ENCODE peak calls at places on chromosomes 13 and 19, in eight cellular contexts. One of them, this sample, is unnamed. For H3K4me1, the result is how much of the 10 kb centered on the place peaks cover.

GRCh38 chr19:18269336-18269735 is 4.9 kb downstream of the IQCN start:
- DNase-seq in SK-N-SH: no peak
- DNase-seq in endothelial cell of umbilical vein: no peak
- DNase-seq in sigmoid colon: no peak
- DNase-seq in GM23338: no peak
- DNase-seq in suprapubic skin: no peak
- DNase-seq in HepG2: no peak
- DNase-seq in prostate gland: no peak
- DNase-seq in this sample: no peak

GRCh38 chr19:56120371-56121179 is 520 bp downstream of the ZNF787 start:
- DNase-seq in SK-N-SH: peak
- DNase-seq in suprapubic skin: peak
- DNase-seq in GM23338: peak
- DNase-seq in endothelial cell of umbilical vein: peak
- DNase-seq in sigmoid colon: peak
- DNase-seq in prostate gland: peak
- DNase-seq in HepG2: peak
- DNase-seq in this sample: peak

GRCh38 chr13:75512253-75512652 is 25.4 kb downstream of the COMMD6 start:
- DNase-seq in HepG2: no peak
- DNase-seq in prostate gland: no peak
- DNase-seq in SK-N-SH: no peak
- DNase-seq in GM23338: no peak
- DNase-seq in endothelial cell of umbilical vein: no peak
- DNase-seq in sigmoid colon: no peak
- DNase-seq in suprapubic skin: no peak
- DNase-seq in this sample: no peak

GRCh38 chr13:23631676-23632622 is 61.7 kb downstream of the TNFRSF19 start:
- DNase-seq in suprapubic skin: no peak
- DNase-seq in sigmoid colon: no peak
- DNase-seq in SK-N-SH: no peak
- DNase-seq in GM23338: no peak
- DNase-seq in prostate gland: no peak
- DNase-seq in HepG2: peak
- DNase-seq in endothelial cell of umbilical vein: no peak
- DNase-seq in this sample: no peak

GRCh38 chr13:72141845-72142470 is 275.0 kb upstream of the DACH1 start:
- DNase-seq in prostate gland: peak
- DNase-seq in sigmoid colon: no peak
- DNase-seq in suprapubic skin: no peak
- DNase-seq in GM23338: no peak
- DNase-seq in SK-N-SH: no peak
- DNase-seq in HepG2: no peak
- DNase-seq in endothelial cell of umbilical vein: peak
- DNase-seq in this sample: no peak

GRCh38 chr19:10289836-10290438 is at the start of gene ICAM5:
- DNase-seq in HepG2: no peak
- DNase-seq in SK-N-SH: no peak
- DNase-seq in suprapubic skin: no peak
- DNase-seq in GM23338: peak
- DNase-seq in sigmoid colon: no peak
- DNase-seq in prostate gland: no peak
- DNase-seq in endothelial cell of umbilical vein: no peak
- DNase-seq in this sample: peak

GRCh38 chr13:48230541-48230940 is 2.5 kb upstream of the ITM2B start:
- DNase-seq in HepG2: no peak
- DNase-seq in prostate gland: no peak
- DNase-seq in sigmoid colon: no peak
- DNase-seq in SK-N-SH: no peak
- DNase-seq in endothelial cell of umbilical vein: no peak
- DNase-seq in GM23338: no peak
- DNase-seq in suprapubic skin: no peak
- DNase-seq in this sample: no peak

GRCh38 chr19:1608414-1609391 is 3.4 kb upstream of the UQCR11 start:
- DNase-seq in GM23338: peak
- DNase-seq in HepG2: no peak
- DNase-seq in endothelial cell of umbilical vein: no peak
- DNase-seq in suprapubic skin: no peak
- DNase-seq in SK-N-SH: peak
- DNase-seq in prostate gland: no peak
- DNase-seq in sigmoid colon: no peak
- DNase-seq in this sample: peak

GRCh38 chr13:111330211-111330610 is 9.8 kb downstream of the TEX29 start:
- DNase-seq in sigmoid colon: no peak
- DNase-seq in SK-N-SH: no peak
- DNase-seq in prostate gland: peak
- DNase-seq in suprapubic skin: no peak
- DNase-seq in HepG2: no peak
- DNase-seq in endothelial cell of umbilical vein: no peak
- DNase-seq in GM23338: no peak
- DNase-seq in this sample: no peak

GRCh38 chr13:34044660-34045080 is 226.7 kb downstream of the RFC3 start:
- DNase-seq in GM23338: no peak
- DNase-seq in endothelial cell of umbilical vein: peak
- DNase-seq in suprapubic skin: no peak
- DNase-seq in prostate gland: peak
- DNase-seq in sigmoid colon: no peak
- DNase-seq in HepG2: no peak
- DNase-seq in SK-N-SH: no peak
- DNase-seq in this sample: no peak

GRCh38 chr13:105272660-105273631 is 1262.5 kb downstream of the EFNB2 start:
- DNase-seq in endothelial cell of umbilical vein: no peak
- DNase-seq in GM23338: no peak
- DNase-seq in suprapubic skin: no peak
- DNase-seq in HepG2: no peak
- DNase-seq in SK-N-SH: no peak
- DNase-seq in sigmoid colon: no peak
- DNase-seq in prostate gland: no peak
- DNase-seq in this sample: peak

GRCh38 chr19:18999016-18999758 is 34.1 kb downstream of the SUGP2 start:
- DNase-seq in endothelial cell of umbilical vein: peak
- DNase-seq in SK-N-SH: no peak
- DNase-seq in prostate gland: no peak
- DNase-seq in GM23338: no peak
- DNase-seq in sigmoid colon: no peak
- DNase-seq in suprapubic skin: no peak
- DNase-seq in HepG2: no peak
- DNase-seq in this sample: no peak

GRCh38 chr19:23698711-23699520 is 11.9 kb upstream of the ZNF675 start:
- DNase-seq in HepG2: no peak
- DNase-seq in sigmoid colon: no peak
- DNase-seq in prostate gland: no peak
- DNase-seq in GM23338: peak
- DNase-seq in suprapubic skin: no peak
- DNase-seq in SK-N-SH: peak
- DNase-seq in endothelial cell of umbilical vein: no peak
- DNase-seq in this sample: no peak

GRCh38 chr19:18771328-18772242 is 19.5 kb downstream of the COMP start:
- DNase-seq in suprapubic skin: no peak
- DNase-seq in SK-N-SH: no peak
- DNase-seq in HepG2: peak
- DNase-seq in prostate gland: no peak
- DNase-seq in GM23338: peak
- DNase-seq in sigmoid colon: no peak
- DNase-seq in endothelial cell of umbilical vein: no peak
- DNase-seq in this sample: no peak

GRCh38 chr13:72839831-72840426 is 58.0 kb downstream of the PIBF1 start:
- DNase-seq in prostate gland: peak
- DNase-seq in suprapubic skin: no peak
- DNase-seq in GM23338: peak
- DNase-seq in SK-N-SH: peak
- DNase-seq in endothelial cell of umbilical vein: peak
- DNase-seq in HepG2: peak
- DNase-seq in sigmoid colon: no peak
- DNase-seq in this sample: peak

DNA sequence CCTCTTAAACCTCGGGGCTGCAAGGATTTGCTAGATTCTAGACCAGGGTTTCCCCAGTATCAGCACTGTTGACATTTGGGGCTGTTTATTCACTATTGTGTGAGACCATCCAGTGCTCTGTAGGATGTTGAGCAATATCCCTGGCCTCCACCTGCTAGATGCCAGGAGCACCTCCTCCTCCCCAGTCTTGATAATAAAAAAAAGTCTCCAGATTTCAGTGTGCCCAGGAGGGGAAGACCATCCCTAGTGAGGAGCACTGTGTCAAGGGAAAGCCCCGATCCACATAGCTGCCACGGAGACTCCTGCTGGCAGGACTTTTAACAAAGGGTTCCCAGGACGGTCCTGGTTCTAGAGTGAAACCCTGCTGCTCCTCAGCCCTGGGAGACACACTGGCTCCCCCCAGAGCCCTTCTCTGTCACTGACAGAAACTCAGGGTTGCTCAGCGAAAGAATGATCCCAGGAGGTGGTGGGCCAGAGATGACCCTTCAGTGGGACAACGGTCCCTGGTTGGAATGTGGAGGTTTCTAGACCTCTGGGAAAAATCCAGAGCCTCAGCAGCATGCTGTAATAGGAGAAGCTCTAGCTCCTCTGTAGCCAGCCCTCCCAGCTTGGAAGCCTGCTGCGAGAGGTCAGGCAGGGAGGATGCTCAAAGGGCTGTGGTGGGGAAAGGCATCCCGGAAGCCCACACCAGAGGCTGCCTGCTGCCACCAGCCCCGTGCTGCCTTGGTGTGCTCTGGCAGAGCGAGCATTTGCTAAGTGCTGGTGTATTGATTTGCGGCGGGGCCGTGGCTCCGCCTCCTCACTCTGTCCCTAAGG is 20.3 kb downstream of the LYL1 start:
- DNase-seq in endothelial cell of umbilical vein: peak
- DNase-seq in HepG2: peak
- DNase-seq in prostate gland: no peak
- DNase-seq in SK-N-SH: peak
- DNase-seq in GM23338: peak
- DNase-seq in sigmoid colon: no peak
- DNase-seq in suprapubic skin: no peak
- DNase-seq in this sample: no peak
- H3K4me1 ChIP-seq in endothelial cell of umbilical vein: under half
- H3K4me1 ChIP-seq in HepG2: under half
- H3K4me1 ChIP-seq in prostate gland: under half
- H3K4me1 ChIP-seq in SK-N-SH: under half
- H3K4me1 ChIP-seq in GM23338: under half
- H3K4me1 ChIP-seq in sigmoid colon: under half
- H3K4me1 ChIP-seq in suprapubic skin: under half
- H3K4me1 ChIP-seq in this sample: under half

GRCh38 chr19:40221858-40222619 is 3.9 kb upstream of the TTC9B start:
- DNase-seq in GM23338: peak
- DNase-seq in endothelial cell of umbilical vein: peak
- DNase-seq in suprapubic skin: peak
- DNase-seq in sigmoid colon: peak
- DNase-seq in HepG2: peak
- DNase-seq in prostate gland: peak
- DNase-seq in SK-N-SH: peak
- DNase-seq in this sample: no peak

GRCh38 chr19:40224342-40225148 is 1.9 kb downstream of the CCNP start:
- DNase-seq in SK-N-SH: no peak
- DNase-seq in sigmoid colon: no peak
- DNase-seq in HepG2: no peak
- DNase-seq in GM23338: no peak
- DNase-seq in prostate gland: no peak
- DNase-seq in suprapubic skin: no peak
- DNase-seq in endothelial cell of umbilical vein: no peak
- DNase-seq in this sample: no peak

GRCh38 chr19:40225440-40226305 is 816 bp downstream of the CCNP start:
- DNase-seq in HepG2: peak
- DNase-seq in endothelial cell of umbilical vein: no peak
- DNase-seq in GM23338: peak
- DNase-seq in SK-N-SH: no peak
- DNase-seq in prostate gland: no peak
- DNase-seq in sigmoid colon: no peak
- DNase-seq in suprapubic skin: no peak
- DNase-seq in this sample: no peak

GRCh38 chr19:40220674-40221073 is 2.5 kb upstream of the TTC9B start:
- DNase-seq in prostate gland: no peak
- DNase-seq in sigmoid colon: no peak
- DNase-seq in endothelial cell of umbilical vein: no peak
- DNase-seq in GM23338: no peak
- DNase-seq in suprapubic skin: no peak
- DNase-seq in SK-N-SH: no peak
- DNase-seq in HepG2: no peak
- DNase-seq in this sample: no peak

GRCh38 chr19:40223135-40223822 is 3.2 kb downstream of the CCNP start:
- DNase-seq in prostate gland: no peak
- DNase-seq in sigmoid colon: no peak
- DNase-seq in HepG2: no peak
- DNase-seq in suprapubic skin: no peak
- DNase-seq in GM23338: peak
- DNase-seq in SK-N-SH: no peak
- DNase-seq in endothelial cell of umbilical vein: no peak
- DNase-seq in this sample: no peak
- TF ChIP-seq POLR2AphosphoS5 in prostate gland: no peak
- TF ChIP-seq POLR2AphosphoS5 in sigmoid colon: no peak
- TF ChIP-seq POLR2AphosphoS5 in HepG2: no peak
- TF ChIP-seq POLR2AphosphoS5 in suprapubic skin: no peak
- TF ChIP-seq POLR2AphosphoS5 in GM23338: peak
- TF ChIP-seq POLR2AphosphoS5 in SK-N-SH: no peak
- TF ChIP-seq POLR2AphosphoS5 in endothelial cell of umbilical vein: no peak
- TF ChIP-seq POLR2AphosphoS5 in this sample: no peak

GRCh38 chr13:74024314-74024713 is 109.9 kb downstream of the KLF12 start:
- DNase-seq in sigmoid colon: no peak
- DNase-seq in GM23338: no peak
- DNase-seq in SK-N-SH: no peak
- DNase-seq in HepG2: peak
- DNase-seq in suprapubic skin: no peak
- DNase-seq in endothelial cell of umbilical vein: no peak
- DNase-seq in prostate gland: no peak
- DNase-seq in this sample: no peak
- H3K4me1 ChIP-seq in sigmoid colon: under half
- H3K4me1 ChIP-seq in GM23338: under half
- H3K4me1 ChIP-seq in SK-N-SH: under half
- H3K4me1 ChIP-seq in HepG2: under half
- H3K4me1 ChIP-seq in suprapubic skin: under half
- H3K4me1 ChIP-seq in endothelial cell of umbilical vein: under half
- H3K4me1 ChIP-seq in prostate gland: under half
- H3K4me1 ChIP-seq in this sample: under half

GRCh38 chr13:69319659-69320058 is 788.0 kb upstream of the ATXN8OS start:
- DNase-seq in GM23338: no peak
- DNase-seq in HepG2: no peak
- DNase-seq in sigmoid colon: no peak
- DNase-seq in suprapubic skin: no peak
- DNase-seq in SK-N-SH: no peak
- DNase-seq in endothelial cell of umbilical vein: no peak
- DNase-seq in prostate gland: no peak
- DNase-seq in this sample: no peak
- TF ChIP-seq POLR2AphosphoS5 in GM23338: no peak
- TF ChIP-seq POLR2AphosphoS5 in HepG2: no peak
- TF ChIP-seq POLR2AphosphoS5 in sigmoid colon: no peak
- TF ChIP-seq POLR2AphosphoS5 in suprapubic skin: no peak
- TF ChIP-seq POLR2AphosphoS5 in SK-N-SH: no peak
- TF ChIP-seq POLR2AphosphoS5 in endothelial cell of umbilical vein: no peak
- TF ChIP-seq POLR2AphosphoS5 in prostate gland: no peak
- TF ChIP-seq POLR2AphosphoS5 in this sample: no peak

This sample was measured in spleen.